ENCODE peak calls at places on chromosomes 6 and 20, in four cellular contexts. Q is neuronal stem cell; H is stimulated activated naive B cell treated with anti-CD40 and anti-IgM and Interleukin-4, amounts not matched to agents 10 μg/mL and 1 μg/mL and 100 μg/mL, for 72 hours; W is T-cell. V is an unnamed sample.
A peak's percentile ranks its signal among the peaks of the same experiment; 100 is the strongest.

GRCh38 chr6:99013145-99013544 is 65.4 kb upstream of the FBXL4 start:
- DNase-seq in Q (no peak), H (no peak), W (no peak), V (no peak)

GRCh38 chr6:42978487-42978792 is 541 bp downstream of the PEX6 start:
- DNase-seq in Q (no peak), H (no peak), W (peak; percentile 4), V (no peak)

GRCh38 chr6:42563697-42564495 is at the start of gene UBR2:
- DNase-seq in Q (peak; percentile 96), H (peak; percentile 93), W (peak; percentile 87), V (peak; percentile 97)

GRCh38 chr20:49394264-49394663 is 88.2 kb downstream of the KCNB1 start:
- DNase-seq in Q (no peak), H (no peak), W (no peak), V (no peak)

GRCh38 chr6:71194730-71195129 is 93.9 kb upstream of the OGFRL1 start:
- DNase-seq in Q (no peak), H (no peak), W (no peak), V (no peak)

GRCh38 chr6:35090734-35091133 is 50.4 kb downstream of the TCP11 start:
- DNase-seq in Q (no peak), H (no peak), W (no peak), V (no peak)

GRCh38 chr6:9710574-9710973 is 704.3 kb downstream of the TFAP2A start:
- DNase-seq in Q (no peak), H (no peak), W (no peak), V (no peak)

GRCh38 chr6:130931683-130932082 is 104.5 kb downstream of the SMLR1 start:
- DNase-seq in Q (no peak), H (no peak), W (no peak), V (no peak)

GRCh38 chr6:125074120-125074519 is 79.5 kb upstream of the TPD52L1 start:
- DNase-seq in Q (no peak), H (no peak), W (no peak), V (no peak)

GRCh38 chr6:43890197-43891062 is 120.4 kb downstream of the VEGFA start:
- DNase-seq in Q (no peak), H (no peak), W (no peak), V (no peak)

GRCh38 chr6:97947841-97948240 is 664.8 kb upstream of the MMS22L start:
- DNase-seq in Q (no peak), H (no peak), W (no peak), V (no peak)

GRCh38 chr6:30530013-30530412 is 26.3 kb downstream of the GNL1 start:
- DNase-seq in Q (no peak), H (no peak), W (no peak), V (no peak)

GRCh38 chr20:40293740-40294139 is 395.3 kb downstream of the MAFB start:
- DNase-seq in Q (no peak), H (no peak), W (no peak), V (peak; percentile 25)

GRCh38 chr6:16725145-16725864 is 36.0 kb downstream of the ATXN1 start:
- DNase-seq in Q (no peak), H (no peak), W (no peak), V (no peak)

GRCh38 chr6:20805027-20805426 is 270.8 kb downstream of the CDKAL1 start:
- DNase-seq in Q (no peak), H (no peak), W (no peak), V (no peak)

GRCh38 chr6:10565913-10566312 is 44.8 kb downstream of the GCNT2 start:
- DNase-seq in Q (no peak), H (no peak), W (no peak), V (no peak)

GRCh38 chr6:126112171-126112632 is 125.9 kb downstream of the TRMT11 start:
- DNase-seq in Q (no peak), H (no peak), W (no peak), V (no peak)

GRCh38 chr6:141395443-141396008 is 737.2 kb upstream of the GJE1 start:
- DNase-seq in Q (no peak), H (no peak), W (no peak), V (no peak)

GRCh38 chr6:148240463-148240845 is 102.2 kb upstream of the SASH1 start:
- DNase-seq in Q (no peak), H (no peak), W (no peak), V (no peak)

GRCh38 chr6:118606858-118607257 is 44.5 kb downstream of the CEP85L start:
- DNase-seq in Q (no peak), H (no peak), W (no peak), V (no peak)

GRCh38 chr6:136486357-136486756 is 63.9 kb downstream of the MAP7 start:
- DNase-seq in Q (no peak), H (no peak), W (no peak), V (no peak)

GRCh38 chr6:474454-475185 is 83.1 kb downstream of the IRF4 start:
- DNase-seq in Q (no peak), H (peak; percentile 56), W (peak; percentile 70), V (no peak)

GRCh38 chr20:40632346-40632976 is 56.6 kb downstream of the MAFB start:
- DNase-seq in Q (no peak), H (no peak), W (no peak), V (no peak)

GRCh38 chr6:159118941-159119340 is 50.3 kb upstream of the FNDC1 start:
- DNase-seq in Q (no peak), H (no peak), W (no peak), V (no peak)

GRCh38 chr6:159693894-159694545 is 979 bp upstream of the SOD2 start:
- DNase-seq in Q (no peak), H (peak; percentile 11), W (peak; percentile 32), V (no peak)

GRCh38 chr6:46129301-46129633 is 522 bp upstream of the ENPP4 start:
- DNase-seq in Q (no peak), H (no peak), W (no peak), V (no peak)

GRCh38 chr6:16163535-16164300 is 34.8 kb downstream of the MYLIP start:
- DNase-seq in Q (no peak), H (no peak), W (no peak), V (no peak)

GRCh38 chr6:35146453-35146852 is 5.3 kb upstream of the TCP11 start:
- DNase-seq in Q (no peak), H (no peak), W (no peak), V (no peak)

GRCh38 chr6:14118091-14118439 is 493 bp downstream of the CD83 start:
- DNase-seq in Q (no peak), H (no peak), W (no peak), V (no peak)

V was measured in thoracic aorta.